ENCODE peak calls at places on chromosomes 7 and 10, in four cellular contexts. One of them, this sample, is unnamed. For H3K4me1 and H3K9me3, the result is how much of the 10 kb centered on the place peaks cover.

GRCh38 chr7:1236132-1236655 is 3.5 kb downstream of the UNCX start:
- DNase-seq in heart right ventricle: no peak
- DNase-seq in uterus: no peak
- DNase-seq in lower lobe of right lung: no peak
- DNase-seq in this sample: no peak

GRCh38 chr7:48894574-48894973 is 29.8 kb upstream of the CDC14C start:
- DNase-seq in heart right ventricle: no peak
- DNase-seq in uterus: no peak
- DNase-seq in lower lobe of right lung: no peak
- DNase-seq in this sample: no peak

GRCh38 chr10:18144928-18145327 is 4.7 kb downstream of the CACNB2 start:
- DNase-seq in uterus: peak
- DNase-seq in heart right ventricle: peak
- DNase-seq in lower lobe of right lung: no peak
- DNase-seq in this sample: peak

GRCh38 chr7:42208586-42208985 is 28.4 kb downstream of the GLI3 start:
- DNase-seq in uterus: no peak
- DNase-seq in heart right ventricle: no peak
- DNase-seq in lower lobe of right lung: no peak
- DNase-seq in this sample: no peak

GRCh38 chr7:102104245-102104644 is 182.4 kb upstream of the SH2B2 start:
- DNase-seq in lower lobe of right lung: no peak
- DNase-seq in uterus: no peak
- DNase-seq in heart right ventricle: no peak
- DNase-seq in this sample: no peak

GRCh38 chr7:136868496-136869005 is at the start of gene CHRM2:
- DNase-seq in heart right ventricle: peak
- DNase-seq in uterus: no peak
- DNase-seq in lower lobe of right lung: no peak
- DNase-seq in this sample: no peak

GRCh38 chr10:46079831-46080585 is 33.9 kb upstream of the MSMB start:
- DNase-seq in uterus: no peak
- DNase-seq in heart right ventricle: no peak
- DNase-seq in lower lobe of right lung: no peak
- DNase-seq in this sample: no peak

GRCh38 chr10:24382045-24382444 is 173.1 kb downstream of the KIAA1217 start:
- DNase-seq in heart right ventricle: no peak
- DNase-seq in lower lobe of right lung: no peak
- DNase-seq in uterus: no peak
- DNase-seq in this sample: no peak

GRCh38 chr10:74058658-74059057 is 60.7 kb downstream of the VCL start:
- DNase-seq in uterus: no peak
- DNase-seq in lower lobe of right lung: no peak
- DNase-seq in heart right ventricle: no peak
- DNase-seq in this sample: peak

GRCh38 chr10:77622822-77623410 is 14.7 kb downstream of the KCNMA1 start:
- DNase-seq in uterus: no peak
- DNase-seq in lower lobe of right lung: no peak
- DNase-seq in heart right ventricle: no peak
- DNase-seq in this sample: no peak
- H3K4me1 ChIP-seq in uterus: under half
- H3K4me1 ChIP-seq in lower lobe of right lung: under half
- H3K4me1 ChIP-seq in heart right ventricle: under half
- H3K4me1 ChIP-seq in this sample: under half

GRCh38 chr10:16819436-16819835 is 2.2 kb upstream of the RSU1 start:
- DNase-seq in heart right ventricle: no peak
- DNase-seq in uterus: no peak
- DNase-seq in lower lobe of right lung: no peak
- DNase-seq in this sample: no peak
- H3K4me3 ChIP-seq in heart right ventricle: no peak
- H3K4me3 ChIP-seq in uterus: no peak
- H3K4me3 ChIP-seq in lower lobe of right lung: no peak
- H3K4me3 ChIP-seq in this sample: no peak

GRCh38 chr10:91474009-91474408 is 63.9 kb downstream of the HECTD2 start:
- DNase-seq in lower lobe of right lung: no peak
- DNase-seq in uterus: no peak
- DNase-seq in heart right ventricle: no peak
- DNase-seq in this sample: no peak

GRCh38 chr10:91471602-91472001 is 61.5 kb downstream of the HECTD2 start:
- DNase-seq in uterus: no peak
- DNase-seq in lower lobe of right lung: no peak
- DNase-seq in heart right ventricle: no peak
- DNase-seq in this sample: no peak

GRCh38 chr10:91467114-91467513 is 57.0 kb downstream of the HECTD2 start:
- DNase-seq in lower lobe of right lung: no peak
- DNase-seq in heart right ventricle: no peak
- DNase-seq in uterus: no peak
- DNase-seq in this sample: no peak

GRCh38 chr10:91477236-91477635 is 67.1 kb downstream of the HECTD2 start:
- DNase-seq in uterus: no peak
- DNase-seq in heart right ventricle: no peak
- DNase-seq in lower lobe of right lung: no peak
- DNase-seq in this sample: no peak

DNA sequence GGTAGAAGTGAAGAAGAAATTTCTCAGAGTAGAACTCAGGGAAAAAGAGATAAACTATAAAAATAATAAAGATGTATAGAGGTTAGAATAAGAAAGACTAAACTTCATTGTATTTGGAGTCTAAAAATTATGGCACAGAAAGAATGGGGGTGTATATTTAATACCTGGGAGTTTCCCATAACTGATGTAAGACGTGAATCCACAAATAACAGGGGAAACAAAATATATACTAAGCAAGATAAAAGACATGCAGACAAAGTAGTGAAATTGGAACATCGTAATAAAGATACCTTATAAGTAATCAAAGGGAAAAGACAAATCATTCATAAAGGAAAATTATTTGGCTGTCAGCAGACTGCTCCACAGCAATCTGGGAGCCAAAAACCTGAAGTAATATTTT is 62.8 kb downstream of the HECTD2 start:
- DNase-seq in uterus: no peak
- DNase-seq in heart right ventricle: no peak
- DNase-seq in lower lobe of right lung: no peak
- DNase-seq in this sample: no peak
- H3K9me3 ChIP-seq in uterus: under half
- H3K9me3 ChIP-seq in heart right ventricle: under half
- H3K9me3 ChIP-seq in lower lobe of right lung: under half
- H3K9me3 ChIP-seq in this sample: under half

GRCh38 chr10:71761541-71762113 is 11.7 kb downstream of the VSIR start:
- DNase-seq in uterus: no peak
- DNase-seq in lower lobe of right lung: no peak
- DNase-seq in heart right ventricle: no peak
- DNase-seq in this sample: no peak

GRCh38 chr10:71765176-71765906 is 8.0 kb downstream of the VSIR start:
- DNase-seq in uterus: peak
- DNase-seq in lower lobe of right lung: no peak
- DNase-seq in heart right ventricle: peak
- DNase-seq in this sample: no peak

GRCh38 chr10:71762324-71762723 is 11.0 kb downstream of the VSIR start:
- DNase-seq in heart right ventricle: no peak
- DNase-seq in lower lobe of right lung: no peak
- DNase-seq in uterus: no peak
- DNase-seq in this sample: no peak

GRCh38 chr10:71761105-71761511 is 12.2 kb downstream of the VSIR start:
- DNase-seq in lower lobe of right lung: no peak
- DNase-seq in uterus: no peak
- DNase-seq in heart right ventricle: no peak
- DNase-seq in this sample: no peak

GRCh38 chr10:71763352-71764127 is 9.8 kb downstream of the VSIR start:
- DNase-seq in lower lobe of right lung: no peak
- DNase-seq in uterus: no peak
- DNase-seq in heart right ventricle: no peak
- DNase-seq in this sample: no peak
- H3K4me1 ChIP-seq in lower lobe of right lung: half or more
- H3K4me1 ChIP-seq in uterus: under half
- H3K4me1 ChIP-seq in heart right ventricle: half or more
- H3K4me1 ChIP-seq in this sample: under half